ENCODE peak calls at places on chromosomes 12 and 14, in six cellular contexts. Y is SK-N-SH; Z is upper lobe of left lung; E is fibroblast of lung; A is CD8-positive, alpha-beta memory T cell; G is right cardiac atrium. D is an unnamed sample.

GRCh38 chr14:33782923-33783322 is 168.0 kb downstream of the EGLN3 start:
- DNase-seq in Y (no peak), Z (no peak), E (no peak), A (no peak), G (no peak), D (no peak)

GRCh38 chr12:41013921-41014642 is 174.0 kb upstream of the PDZRN4 start:
- DNase-seq in Y (no peak), Z (no peak), E (peak; percentile 68), A (no peak), G (no peak), D (no peak)

GRCh38 chr12:107522692-107523477 is 162.7 kb upstream of the PWP1 start:
- DNase-seq in Y (no peak), Z (no peak), E (no peak), A (no peak), G (no peak), D (peak; percentile 79)

GRCh38 chr12:3129301-3130052 is 52.3 kb downstream of the TSPAN9 start:
- DNase-seq in Y (no peak), Z (no peak), E (peak; percentile 94), A (no peak), G (no peak), D (no peak)

GRCh38 chr14:21498540-21499526 is 12.3 kb downstream of the METTL3 start:
- DNase-seq in Y (peak; percentile 51), Z (no peak), E (peak; percentile 28), A (no peak), G (no peak), D (no peak)

GRCh38 chr12:72511906-72512305 is 239.7 kb downstream of the TRHDE start:
- DNase-seq in Y (no peak), Z (no peak), E (peak; percentile 92), A (no peak), G (no peak), D (no peak)

GRCh38 chr12:124432376-124432775 is 135.0 kb downstream of the NCOR2 start:
- DNase-seq in Y (no peak), Z (peak; percentile 80), E (no peak), A (no peak), G (no peak), D (peak; percentile 71)

GRCh38 chr12:113439606-113440030 is 17.4 kb downstream of the SDSL start:
- DNase-seq in Y (peak; percentile 80), Z (peak; percentile 15), E (peak; percentile 21), A (no peak), G (peak; percentile 43), D (no peak)

GRCh38 chr14:99231181-99231849 is 40.7 kb downstream of the BCL11B start:
- DNase-seq in Y (no peak), Z (peak; percentile 85), E (no peak), A (no peak), G (no peak), D (no peak)

GRCh38 chr12:128707488-128707887 is 116.3 kb downstream of the SLC15A4 start:
- DNase-seq in Y (no peak), Z (no peak), E (no peak), A (no peak), G (no peak), D (no peak)

GRCh38 chr12:91575631-91576030 is 393.0 kb upstream of the DCN start:
- DNase-seq in Y (no peak), Z (no peak), E (no peak), A (no peak), G (no peak), D (no peak)

GRCh38 chr12:106296179-106296877 is 6.2 kb upstream of the TCP11L2 start:
- DNase-seq in Y (no peak), Z (no peak), E (peak; percentile 81), A (no peak), G (no peak), D (peak; percentile 85)

GRCh38 chr12:106605254-106605653 is 22.4 kb downstream of the RFX4 start:
- DNase-seq in Y (no peak), Z (no peak), E (no peak), A (no peak), G (no peak), D (no peak)

GRCh38 chr14:64580451-64580850 is 30.7 kb downstream of the PPP1R36 start:
- DNase-seq in Y (no peak), Z (no peak), E (peak; percentile 58), A (no peak), G (no peak), D (no peak)

GRCh38 chr12:117036547-117036946 is 62.7 kb downstream of the TESC start:
- DNase-seq in Y (no peak), Z (no peak), E (no peak), A (no peak), G (no peak), D (no peak)

GRCh38 chr12:74660442-74660841 is 122.8 kb downstream of the ATXN7L3B start:
- DNase-seq in Y (no peak), Z (no peak), E (no peak), A (no peak), G (no peak), D (no peak)

GRCh38 chr12:3409662-3410061 is 81.3 kb upstream of the PRMT8 start:
- DNase-seq in Y (no peak), Z (no peak), E (no peak), A (no peak), G (no peak), D (no peak)

GRCh38 chr12:92141585-92142244 is 3.9 kb downstream of the BTG1 start:
- DNase-seq in Y (no peak), Z (no peak), E (no peak), A (no peak), G (no peak), D (no peak)

GRCh38 chr12:69337325-69337724 is 10.9 kb upstream of the LYZ start:
- DNase-seq in Y (no peak), Z (no peak), E (no peak), A (no peak), G (no peak), D (no peak)

GRCh38 chr12:107610030-107610859 is 75.4 kb upstream of the PWP1 start:
- DNase-seq in Y (peak; percentile 71), Z (no peak), E (peak; percentile 38), A (no peak), G (peak; percentile 22), D (no peak)

GRCh38 chr14:76272349-76272748 is 103.6 kb upstream of the ESRRB start:
- DNase-seq in Y (no peak), Z (no peak), E (no peak), A (no peak), G (no peak), D (no peak)

GRCh38 chr12:66247741-66248140 is 54.6 kb upstream of the HELB start:
- DNase-seq in Y (no peak), Z (no peak), E (no peak), A (no peak), G (no peak), D (no peak)

GRCh38 chr12:102444707-102445106 is 35.7 kb downstream of the IGF1 start:
- DNase-seq in Y (no peak), Z (no peak), E (no peak), A (no peak), G (no peak), D (no peak)

GRCh38 chr12:109571773-109572505 is 1.4 kb downstream of the MMAB start:
- DNase-seq in Y (no peak), Z (no peak), E (no peak), A (no peak), G (no peak), D (no peak)
- H3K4me3 ChIP-seq in Y (no peak overlapping the region), Z (peak overlapping the region; percentile 61), E (no peak overlapping the region), A (no peak overlapping the region), G (no peak overlapping the region), D (no peak overlapping the region)

DNA sequence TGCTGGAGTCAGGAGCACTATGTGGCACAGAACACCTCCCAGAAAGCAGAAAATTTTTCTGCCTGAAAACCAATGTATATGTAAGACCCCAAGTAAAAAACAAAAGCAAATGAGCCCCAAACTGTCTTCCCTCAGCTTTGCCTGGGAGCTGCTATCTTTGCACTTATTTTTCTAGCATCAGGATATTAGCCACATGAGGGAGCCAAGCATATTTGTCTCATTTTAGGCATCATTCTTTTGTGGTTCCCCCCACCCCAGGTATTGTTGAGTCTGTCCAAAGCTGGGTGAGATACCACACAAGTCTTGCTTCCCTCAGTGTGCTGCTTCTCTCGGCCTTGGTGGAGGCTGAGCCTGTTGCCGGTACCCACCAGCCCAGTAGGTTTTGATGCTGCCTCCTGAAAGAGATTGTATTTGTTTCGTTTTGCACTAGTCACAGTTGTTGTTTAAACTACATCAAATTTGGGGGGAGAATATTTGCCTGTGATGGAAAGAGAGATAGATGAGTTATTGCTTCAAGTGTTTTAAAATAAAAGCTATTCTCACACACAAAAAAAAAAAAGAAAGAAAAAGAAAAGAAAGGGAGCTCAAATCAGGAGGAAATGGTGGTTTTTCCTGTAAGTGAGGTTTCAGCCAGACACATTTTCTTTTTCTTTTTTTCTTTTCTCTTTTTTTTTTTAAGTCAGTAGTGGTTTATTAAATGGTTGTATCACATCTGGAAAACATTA is 58.3 kb downstream of the SLC4A8 start:
- DNase-seq in Y (no peak), Z (no peak), E (peak; percentile 4), A (no peak), G (no peak), D (no peak)
- H3K4me3 ChIP-seq in Y (no peak overlapping the region), Z (no peak overlapping the region), E (no peak overlapping the region), A (peak overlapping the region; percentile 43), G (no peak overlapping the region), D (no peak overlapping the region)

DNA sequence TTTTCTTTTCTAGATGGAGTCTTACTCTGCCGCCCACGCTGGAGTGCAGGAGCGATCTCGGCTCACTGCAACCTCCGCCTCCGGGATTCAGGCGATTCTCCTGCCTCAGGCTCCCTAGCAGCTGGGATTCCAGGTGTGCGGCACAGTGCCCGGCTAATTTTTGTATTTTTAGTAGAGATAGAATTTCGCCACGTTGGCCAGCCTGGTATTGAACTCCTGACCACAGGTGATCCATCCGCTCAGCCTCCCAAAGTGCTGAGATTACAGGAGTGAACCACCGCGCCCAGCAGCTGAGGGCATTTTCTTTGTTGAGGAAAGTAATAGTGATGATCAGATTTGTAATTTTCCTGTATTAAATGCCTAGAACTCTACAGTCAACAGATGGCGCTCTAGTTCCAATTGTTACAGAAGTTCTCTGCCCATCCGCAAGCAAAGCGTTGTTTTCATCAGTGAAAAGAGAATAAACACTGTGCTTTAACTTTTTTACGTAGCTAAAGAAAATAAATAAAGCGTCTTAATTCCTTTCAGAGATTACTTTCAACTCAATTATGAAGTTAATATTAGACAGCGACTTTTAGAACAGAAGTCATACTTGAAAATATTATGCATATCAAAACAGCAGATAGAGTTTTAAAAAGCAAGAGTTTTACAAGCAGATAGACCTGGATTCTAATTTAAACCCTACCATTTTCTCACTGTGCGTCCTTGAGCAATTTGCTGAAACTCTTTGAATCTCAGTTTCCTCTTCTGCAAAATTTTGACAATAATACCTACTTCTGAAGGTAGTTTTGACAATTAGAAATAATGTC is 335.1 kb downstream of the DUSP6 start:
- DNase-seq in Y (peak; percentile 38), Z (peak; percentile 24), E (peak; percentile 62), A (no peak), G (peak; percentile 16), D (peak; percentile 32)
- H3K4me3 ChIP-seq in Y (peak overlapping the region; percentile 58), Z (no peak overlapping the region), E (peak overlapping the region; percentile 44), A (no peak overlapping the region), G (no peak overlapping the region), D (no peak overlapping the region)

GRCh38 chr12:62516932-62517331 is 50.3 kb downstream of the MON2 start:
- DNase-seq in Y (no peak), Z (no peak), E (no peak), A (no peak), G (no peak), D (no peak)

GRCh38 chr12:62517887-62518286 is 51.3 kb downstream of the MON2 start:
- DNase-seq in Y (no peak), Z (no peak), E (no peak), A (no peak), G (no peak), D (no peak)

GRCh38 chr12:62520361-62520760 is 53.7 kb downstream of the MON2 start:
- DNase-seq in Y (no peak), Z (no peak), E (no peak), A (no peak), G (no peak), D (no peak)

GRCh38 chr12:62522984-62523383 is 56.4 kb downstream of the MON2 start:
- DNase-seq in Y (no peak), Z (no peak), E (peak; percentile 10), A (no peak), G (no peak), D (no peak)

GRCh38 chr12:62519043-62519442 is 52.4 kb downstream of the MON2 start:
- DNase-seq in Y (no peak), Z (no peak), E (no peak), A (no peak), G (peak; percentile 42), D (no peak)
- H3K4me3 ChIP-seq in Y (no peak overlapping the region), Z (no peak overlapping the region), E (no peak overlapping the region), A (no peak overlapping the region), G (no peak overlapping the region), D (no peak overlapping the region)